ENCODE peak calls at places on chromosomes 13 and 19, in six cellular contexts. Y, R, S, M, O and T are unnamed samples.

GRCh38 chr13:112699318-112699918 is 9.6 kb downstream of the ATP11A start:
- DNase-seq in S (no peak), O (no peak), M (no peak), Y (no peak), R (peak), T (no peak)

GRCh38 chr13:22064854-22065646 is 394.2 kb downstream of the FGF9 start:
- DNase-seq in M (no peak), Y (no peak), O (no peak), S (no peak), R (peak), T (no peak)

GRCh38 chr13:51154029-51154555 is 43.0 kb upstream of the C13orf42 start:
- DNase-seq in Y (no peak), M (no peak), S (no peak), R (peak), O (no peak), T (no peak)

GRCh38 chr19:11539495-11540365 is 1.1 kb downstream of the CNN1 start:
- DNase-seq in O (no peak), R (peak), Y (no peak), S (no peak), M (no peak), T (peak)

GRCh38 chr13:25151626-25152025 is 20.5 kb downstream of the AMER2 start:
- DNase-seq in O (no peak), M (no peak), S (no peak), Y (no peak), R (no peak), T (no peak)

GRCh38 chr19:43488179-43488578 is 16.4 kb downstream of the PHLDB3 start:
- DNase-seq in Y (no peak), O (no peak), M (no peak), S (no peak), R (no peak), T (no peak)

GRCh38 chr19:34126966-34127365 is 45.3 kb upstream of the LSM14A start:
- DNase-seq in M (no peak), O (no peak), R (no peak), Y (no peak), S (no peak), T (no peak)

GRCh38 chr19:31572671-31573298 is 223.5 kb upstream of the TSHZ3 start:
- DNase-seq in Y (no peak), M (no peak), S (no peak), R (peak), O (no peak), T (no peak)

GRCh38 chr13:35858665-35859064 is 272.5 kb downstream of the DCLK1 start:
- DNase-seq in O (no peak), Y (no peak), S (no peak), R (no peak), M (no peak), T (no peak)

GRCh38 chr13:110575322-110576069 is 14.0 kb upstream of the RAB20 start:
- DNase-seq in M (peak), S (no peak), O (peak), Y (no peak), R (peak), T (peak)

GRCh38 chr19:15829786-15830185 is 14.3 kb upstream of the OR10H1 start:
- DNase-seq in M (no peak), Y (no peak), O (no peak), R (no peak), S (no peak), T (no peak)

GRCh38 chr13:113537205-113537604 is 46.7 kb upstream of the DCUN1D2 start:
- DNase-seq in R (no peak), O (no peak), M (no peak), S (no peak), Y (no peak), T (no peak)

GRCh38 chr19:34495416-34495815 is 13.9 kb downstream of the WTIP start:
- DNase-seq in S (no peak), Y (no peak), R (no peak), M (no peak), O (no peak), T (no peak)

GRCh38 chr13:25859528-25859927 is 192.3 kb downstream of the SHISA2 start:
- DNase-seq in M (no peak), Y (no peak), O (no peak), S (no peak), R (no peak), T (no peak)